ENCODE peak calls at places on chromosomes 16 and 17, in ten cellular contexts. K is NCI-H82; Q is KBM-7; B is lower leg skin; Z is ELR; C is left cardiac atrium; J is neural crest cell; X is CD4-positive, alpha-beta memory T cell; L is AG08395; F is aorta. S is an unnamed sample.

GRCh38 chr16:83336630-83337029 is 471.1 kb upstream of the HSBP1 start:
- DNase-seq in K (no peak), Q (no peak), B (no peak), Z (peak; percentile 83), C (no peak), J (no peak), X (no peak), L (peak; percentile 69), F (no peak), S (no peak)

GRCh38 chr16:22161999-22162657 is at the start of gene SDR42E2:
- DNase-seq in K (peak; percentile 28), Q (no peak), B (no peak), Z (no peak), C (no peak), J (no peak), X (peak; percentile 32), L (no peak), F (peak; percentile 62), S (no peak)

GRCh38 chr17:82909322-82909904 is 69.6 kb upstream of the ZNF750 start:
- DNase-seq in K (no peak), Q (no peak), B (no peak), Z (no peak), C (no peak), J (no peak), X (peak; percentile 31), L (peak; percentile 31), F (no peak), S (no peak)

GRCh38 chr16:71929048-71929447 is 33.7 kb downstream of the IST1 start:
- DNase-seq in K (peak; percentile 48), Q (no peak), B (no peak), Z (peak; percentile 87), C (peak; percentile 44), J (no peak), X (no peak), L (peak; percentile 78), F (no peak), S (no peak)

GRCh38 chr17:81794509-81794908 is 9.4 kb upstream of the GCGR start:
- DNase-seq in K (no peak), Q (no peak), B (no peak), Z (peak; percentile 24), C (no peak), J (no peak), X (no peak), L (peak; percentile 28), F (no peak), S (no peak)

GRCh38 chr17:17071531-17072360 is 29.5 kb downstream of the MPRIP start:
- DNase-seq in K (no peak), Q (peak; percentile 17), B (peak; percentile 78), Z (no peak), C (peak; percentile 8), J (no peak), X (no peak), L (no peak), F (peak; percentile 55), S (no peak)

GRCh38 chr17:21134559-21134958 is 7.8 kb downstream of the DHRS7B start:
- DNase-seq in K (no peak), Q (no peak), B (no peak), Z (no peak), C (no peak), J (no peak), X (no peak), L (no peak), F (no peak), S (no peak)

GRCh38 chr16:84909686-84910085 is 89.9 kb downstream of the CRISPLD2 start:
- DNase-seq in K (no peak), Q (no peak), B (no peak), Z (no peak), C (no peak), J (no peak), X (no peak), L (no peak), F (no peak), S (no peak)

GRCh38 chr17:49069585-49070273 is 62.8 kb upstream of the B4GALNT2 start:
- DNase-seq in K (no peak), Q (no peak), B (no peak), Z (peak; percentile 58), C (no peak), J (no peak), X (no peak), L (no peak), F (no peak), S (no peak)

GRCh38 chr17:32878211-32878610 is 1.3 kb upstream of the MYO1D start:
- DNase-seq in K (no peak), Q (no peak), B (peak; percentile 93), Z (peak; percentile 19), C (peak; percentile 61), J (no peak), X (no peak), L (peak; percentile 74), F (peak; percentile 92), S (no peak)

GRCh38 chr16:46972429-46972970 is 974 bp downstream of the DNAJA2 start:
- DNase-seq in K (peak; percentile 45), Q (peak; percentile 39), B (no peak), Z (peak; percentile 57), C (no peak), J (no peak), X (peak; percentile 40), L (peak; percentile 49), F (no peak), S (no peak)

GRCh38 chr16:10558746-10559641 is 21.4 kb downstream of the EMP2 start:
- DNase-seq in K (no peak), Q (no peak), B (peak; percentile 91), Z (peak; percentile 13), C (peak; percentile 85), J (no peak), X (no peak), L (peak; percentile 76), F (peak; percentile 93), S (peak; percentile 71)

GRCh38 chr16:6018848-6019489 is 921.4 kb upstream of the EEF2KMT start:
- DNase-seq in K (peak; percentile 60), Q (no peak), B (no peak), Z (no peak), C (no peak), J (peak; percentile 6), X (no peak), L (no peak), F (no peak), S (no peak)

GRCh38 chr17:36602030-36602737 is 801 bp downstream of the MRM1 start:
- DNase-seq in K (peak; percentile 58), Q (peak; percentile 29), B (peak; percentile 87), Z (peak; percentile 40), C (no peak), J (no peak), X (peak; percentile 8), L (no peak), F (no peak), S (no peak)

GRCh38 chr17:4559139-4559791 is 1.1 kb downstream of the GGT6 start:
- DNase-seq in K (no peak), Q (no peak), B (no peak), Z (no peak), C (no peak), J (no peak), X (no peak), L (no peak), F (no peak), S (no peak)

GRCh38 chr16:29862383-29862883 is 593 bp downstream of the CDIPT start:
- DNase-seq in K (peak; percentile 37), Q (peak; percentile 24), B (no peak), Z (peak; percentile 56), C (peak; percentile 45), J (no peak), X (no peak), L (no peak), F (no peak), S (no peak)

GRCh38 chr16:67865318-67865717 is 7.5 kb upstream of the EDC4 start:
- DNase-seq in K (peak; percentile 44), Q (peak; percentile 51), B (no peak), Z (peak; percentile 72), C (no peak), J (no peak), X (no peak), L (peak; percentile 56), F (no peak), S (no peak)

GRCh38 chr17:9239821-9240658 is 218.7 kb downstream of the NTN1 start:
- DNase-seq in K (no peak), Q (no peak), B (peak; percentile 95), Z (peak; percentile 63), C (peak; percentile 86), J (peak; percentile 52), X (peak; percentile 74), L (peak; percentile 89), F (peak; percentile 94), S (peak; percentile 85)

GRCh38 chr17:67602974-67603373 is 114.8 kb upstream of the NOL11 start:
- DNase-seq in K (peak; percentile 66), Q (peak; percentile 40), B (peak; percentile 65), Z (peak; percentile 69), C (no peak), J (no peak), X (peak; percentile 47), L (peak; percentile 47), F (no peak), S (no peak)

GRCh38 chr17:74452027-74452840 is 14.2 kb upstream of the CD300A start:
- DNase-seq in K (peak; percentile 27), Q (no peak), B (no peak), Z (no peak), C (no peak), J (no peak), X (no peak), L (no peak), F (no peak), S (no peak)

GRCh38 chr17:44451016-44451415 is 52.2 kb downstream of the GPATCH8 start:
- DNase-seq in K (no peak), Q (no peak), B (no peak), Z (no peak), C (no peak), J (no peak), X (no peak), L (no peak), F (no peak), S (no peak)

GRCh38 chr17:71494456-71494855 is 626.4 kb upstream of the SOX9 start:
- DNase-seq in K (no peak), Q (no peak), B (no peak), Z (no peak), C (no peak), J (no peak), X (no peak), L (peak; percentile 25), F (no peak), S (no peak)

GRCh38 chr16:53744449-53744848 is 40.5 kb downstream of the FTO start:
- DNase-seq in K (peak; percentile 67), Q (peak; percentile 32), B (no peak), Z (no peak), C (no peak), J (no peak), X (peak; percentile 30), L (no peak), F (no peak), S (no peak)

GRCh38 chr17:55416000-55416399 is 5.6 kb downstream of the MMD start:
- DNase-seq in K (peak; percentile 60), Q (no peak), B (no peak), Z (no peak), C (no peak), J (no peak), X (no peak), L (no peak), F (no peak), S (no peak)

GRCh38 chr17:43092891-43093290 is 32.3 kb downstream of the BRCA1 start:
- DNase-seq in K (no peak), Q (no peak), B (no peak), Z (no peak), C (no peak), J (no peak), X (no peak), L (peak; percentile 25), F (no peak), S (no peak)

GRCh38 chr16:2854700-2855309 is 3.2 kb downstream of the PRSS22 start:
- DNase-seq in K (peak; percentile 50), Q (peak; percentile 51), B (no peak), Z (peak; percentile 27), C (no peak), J (peak; percentile 26), X (no peak), L (no peak), F (no peak), S (no peak)

GRCh38 chr17:62693616-62694415 is 66.3 kb downstream of the MRC2 start:
- DNase-seq in K (peak; percentile 87), Q (no peak), B (no peak), Z (peak; percentile 36), C (no peak), J (no peak), X (no peak), L (no peak), F (no peak), S (no peak)

GRCh38 chr16:8928467-8928957 is 35.2 kb downstream of the USP7 start:
- DNase-seq in K (no peak), Q (peak; percentile 81), B (no peak), Z (no peak), C (no peak), J (no peak), X (no peak), L (no peak), F (no peak), S (no peak)

S was measured in hypothalamus.